ENCODE peak calls at places on chromosomes 13 and 19, in nine cellular contexts. One of them, this sample, is unnamed.

GRCh38 chr19:54464044-54464623 is 556 bp upstream of the LENG9 start:
- DNase-seq in kidney: peak
- DNase-seq in GDM1: peak
- DNase-seq in stimulated activated CD8-positive, alpha-beta memory T cell treated with anti-CD3 and anti-CD28 coated beads, Interleukin-4, amount 100 ng/mL, for 48 hours: peak
- DNase-seq in mucosa of descending colon: peak
- DNase-seq in fibroblast of the conjunctiva: no peak
- DNase-seq in mesenchymal stem cell: peak
- DNase-seq in DMS53: peak
- DNase-seq in astrocyte of the spinal cord: peak
- DNase-seq in this sample: peak

GRCh38 chr13:98171806-98172569 is 5.1 kb downstream of the RNF113B start:
- DNase-seq in kidney: peak
- DNase-seq in GDM1: no peak
- DNase-seq in stimulated activated CD8-positive, alpha-beta memory T cell treated with anti-CD3 and anti-CD28 coated beads, Interleukin-4, amount 100 ng/mL, for 48 hours: no peak
- DNase-seq in mucosa of descending colon: no peak
- DNase-seq in fibroblast of the conjunctiva: no peak
- DNase-seq in mesenchymal stem cell: peak
- DNase-seq in DMS53: no peak
- DNase-seq in astrocyte of the spinal cord: peak
- DNase-seq in this sample: peak

GRCh38 chr13:69970521-69970920 is 137.1 kb upstream of the ATXN8OS start:
- DNase-seq in kidney: no peak
- DNase-seq in GDM1: peak
- DNase-seq in stimulated activated CD8-positive, alpha-beta memory T cell treated with anti-CD3 and anti-CD28 coated beads, Interleukin-4, amount 100 ng/mL, for 48 hours: no peak
- DNase-seq in mucosa of descending colon: no peak
- DNase-seq in fibroblast of the conjunctiva: no peak
- DNase-seq in mesenchymal stem cell: peak
- DNase-seq in DMS53: peak
- DNase-seq in astrocyte of the spinal cord: peak
- DNase-seq in this sample: no peak

GRCh38 chr13:40667622-40667978 is 1.2 kb upstream of the FOXO1 start:
- DNase-seq in kidney: no peak
- DNase-seq in GDM1: no peak
- DNase-seq in stimulated activated CD8-positive, alpha-beta memory T cell treated with anti-CD3 and anti-CD28 coated beads, Interleukin-4, amount 100 ng/mL, for 48 hours: no peak
- DNase-seq in mucosa of descending colon: peak
- DNase-seq in fibroblast of the conjunctiva: no peak
- DNase-seq in mesenchymal stem cell: no peak
- DNase-seq in DMS53: no peak
- DNase-seq in astrocyte of the spinal cord: no peak
- DNase-seq in this sample: no peak

GRCh38 chr13:19597523-19597922 is 35.9 kb upstream of the MPHOSPH8 start:
- DNase-seq in kidney: no peak
- DNase-seq in GDM1: no peak
- DNase-seq in stimulated activated CD8-positive, alpha-beta memory T cell treated with anti-CD3 and anti-CD28 coated beads, Interleukin-4, amount 100 ng/mL, for 48 hours: no peak
- DNase-seq in mucosa of descending colon: no peak
- DNase-seq in fibroblast of the conjunctiva: no peak
- DNase-seq in mesenchymal stem cell: peak
- DNase-seq in DMS53: peak
- DNase-seq in astrocyte of the spinal cord: peak
- DNase-seq in this sample: no peak

GRCh38 chr13:21668665-21669599 is 1.9 kb upstream of the FGF9 start:
- DNase-seq in kidney: peak
- DNase-seq in GDM1: no peak
- DNase-seq in stimulated activated CD8-positive, alpha-beta memory T cell treated with anti-CD3 and anti-CD28 coated beads, Interleukin-4, amount 100 ng/mL, for 48 hours: peak
- DNase-seq in mucosa of descending colon: peak
- DNase-seq in fibroblast of the conjunctiva: no peak
- DNase-seq in mesenchymal stem cell: peak
- DNase-seq in DMS53: peak
- DNase-seq in astrocyte of the spinal cord: peak
- DNase-seq in this sample: no peak

GRCh38 chr19:49712397-49712859 is 21.5 kb downstream of the CPT1C start:
- DNase-seq in kidney: peak
- DNase-seq in GDM1: no peak
- DNase-seq in stimulated activated CD8-positive, alpha-beta memory T cell treated with anti-CD3 and anti-CD28 coated beads, Interleukin-4, amount 100 ng/mL, for 48 hours: peak
- DNase-seq in mucosa of descending colon: peak
- DNase-seq in fibroblast of the conjunctiva: peak
- DNase-seq in mesenchymal stem cell: peak
- DNase-seq in DMS53: peak
- DNase-seq in astrocyte of the spinal cord: no peak
- DNase-seq in this sample: no peak

GRCh38 chr13:113758651-113759524 is at the start of gene TMEM255B:
- DNase-seq in kidney: peak
- DNase-seq in GDM1: peak
- DNase-seq in stimulated activated CD8-positive, alpha-beta memory T cell treated with anti-CD3 and anti-CD28 coated beads, Interleukin-4, amount 100 ng/mL, for 48 hours: peak
- DNase-seq in mucosa of descending colon: peak
- DNase-seq in fibroblast of the conjunctiva: no peak
- DNase-seq in mesenchymal stem cell: peak
- DNase-seq in DMS53: peak
- DNase-seq in astrocyte of the spinal cord: peak
- DNase-seq in this sample: peak

GRCh38 chr13:94859812-94860210 is 147.5 kb upstream of the SOX21 start:
- DNase-seq in kidney: no peak
- DNase-seq in GDM1: no peak
- DNase-seq in stimulated activated CD8-positive, alpha-beta memory T cell treated with anti-CD3 and anti-CD28 coated beads, Interleukin-4, amount 100 ng/mL, for 48 hours: no peak
- DNase-seq in mucosa of descending colon: no peak
- DNase-seq in fibroblast of the conjunctiva: no peak
- DNase-seq in mesenchymal stem cell: no peak
- DNase-seq in DMS53: no peak
- DNase-seq in astrocyte of the spinal cord: no peak
- DNase-seq in this sample: no peak

This sample was measured in stomach.